ENCODE peak calls at places on chromosomes 4 and X, in seven cellular contexts. I is stimulated activated CD8-positive, alpha-beta memory T cell treated with anti-CD3 and anti-CD28 coated beads, Interleukin-7, amount 100 ng/mL, for 4 hours; M is tibial artery; W is IMR-90; G is cardiac muscle cell; H is KBM-7; N is GM04503. X is an unnamed sample.

GRCh38 chr4:122300776-122301175 is 78.0 kb upstream of the ADAD1 start:
- DNase-seq in H (no peak), I (no peak), G (no peak), N (no peak), W (no peak), M (no peak), X (no peak)

GRCh38 chr4:166165829-166166420 is 292.9 kb downstream of the TLL1 start:
- DNase-seq in N (peak; percentile 16), M (no peak), I (no peak), H (peak; percentile 70), G (peak; percentile 84), W (peak; percentile 68), X (peak; percentile 80)

GRCh38 chr4:84499065-84499982 is at the start of gene NKX6-1:
- DNase-seq in G (peak; percentile 92), I (no peak), M (peak; percentile 37), W (peak; percentile 53), H (peak; percentile 96), N (peak; percentile 49), X (peak; percentile 95)

GRCh38 chr4:17934286-17934685 is 87.3 kb downstream of the LCORL start:
- DNase-seq in N (no peak), W (peak; percentile 14), H (no peak), M (no peak), G (no peak), I (no peak), X (no peak)

GRCh38 chr4:37533286-37534033 is 152.7 kb downstream of the RELL1 start:
- DNase-seq in H (no peak), G (no peak), W (no peak), I (no peak), M (no peak), N (no peak), X (no peak)

GRCh38 chrX:11187001-11187400 is 75.9 kb downstream of the HCCS start:
- DNase-seq in W (no peak), I (no peak), N (no peak), M (no peak), G (peak; percentile 79), H (no peak), X (peak; percentile 37)

GRCh38 chr4:174228988-174229387 is 54.5 kb downstream of the FBXO8 start:
- DNase-seq in H (no peak), M (no peak), G (no peak), W (no peak), I (no peak), N (no peak), X (peak; percentile 26)

GRCh38 chr4:73507541-73507940 is 26.0 kb downstream of the AFM start:
- DNase-seq in G (no peak), W (no peak), I (no peak), M (no peak), H (no peak), N (no peak), X (no peak)

GRCh38 chr4:112591593-112591992 is 45.1 kb downstream of the ZGRF1 start:
- DNase-seq in H (no peak), G (no peak), N (no peak), M (no peak), W (no peak), I (no peak), X (no peak)

GRCh38 chrX:103565197-103565596 is 20.1 kb upstream of the TCEAL4 start:
- DNase-seq in I (no peak), H (no peak), G (no peak), M (no peak), W (no peak), N (no peak), X (no peak)

GRCh38 chr4:121800961-121801714 is at the start of gene EXOSC9:
- DNase-seq in I (peak; percentile 88), W (peak; percentile 94), G (peak; percentile 94), H (peak; percentile 95), M (peak; percentile 86), N (peak; percentile 67), X (peak; percentile 91)

GRCh38 chr4:184746532-184746870 is 12.6 kb upstream of the CENPU start:
- DNase-seq in N (peak; percentile 75), M (peak; percentile 80), I (no peak), G (peak; percentile 58), W (peak; percentile 82), H (no peak), X (no peak)